ENCODE peak calls at places on chromosomes 2 and 18, in four cellular contexts. Y, P, L and H are unnamed samples.

GRCh38 chr18:47724186-47724975 is 206.1 kb downstream of the SMAD2 start:
- DNase-seq in Y (no peak), P (no peak), L (no peak), H (no peak)

GRCh38 chr2:96091711-96092579 is 24.4 kb downstream of the ADRA2B start:
- DNase-seq in Y (no peak), P (no peak), L (peak; percentile 76), H (no peak)

GRCh38 chr2:38271697-38272096 is 105.4 kb downstream of the ATL2 start:
- DNase-seq in Y (no peak), P (no peak), L (no peak), H (no peak)

GRCh38 chr2:158142568-158143332 is 41.1 kb downstream of the UPP2 start:
- DNase-seq in Y (peak; percentile 85), P (peak; percentile 96), L (no peak), H (peak; percentile 17)

GRCh38 chr2:130824492-130825061 is 12.1 kb upstream of the ARHGEF4 start:
- DNase-seq in Y (peak; percentile 40), P (peak; percentile 26), L (peak; percentile 86), H (no peak)

GRCh38 chr18:77059294-77059916 is 73.2 kb downstream of the MBP start:
- DNase-seq in Y (peak; percentile 82), P (peak; percentile 64), L (peak; percentile 45), H (peak; percentile 24)

GRCh38 chr2:189581354-189582139 is 961 bp upstream of the SLC40A1 start:
- DNase-seq in Y (no peak), P (no peak), L (peak; percentile 15), H (no peak)

GRCh38 chr2:241692448-241692847 is 5.8 kb upstream of the DTYMK start:
- DNase-seq in Y (no peak), P (no peak), L (no peak), H (no peak)

GRCh38 chr18:38633333-38633732 is 1067.7 kb upstream of the CELF4 start:
- DNase-seq in Y (no peak), P (no peak), L (no peak), H (no peak)

GRCh38 chr2:142136571-142136970 is 5.8 kb upstream of the LRP1B start:
- DNase-seq in Y (no peak), P (no peak), L (no peak), H (no peak)

GRCh38 chr18:24322594-24323136 is 75.0 kb downstream of the OSBPL1A start:
- DNase-seq in Y (no peak), P (no peak), L (no peak), H (no peak)

GRCh38 chr2:212367431-212367830 is 171.2 kb downstream of the ERBB4 start:
- DNase-seq in Y (no peak), P (no peak), L (no peak), H (no peak)

GRCh38 chr2:23495661-23496114 is 110.7 kb downstream of the KLHL29 start:
- DNase-seq in Y (no peak), P (no peak), L (no peak), H (no peak)

GRCh38 chr18:36595046-36595817 is 233.6 kb downstream of the TPGS2 start:
- DNase-seq in Y (no peak), P (no peak), L (no peak), H (no peak)